ENCODE peak calls at places on chromosomes 16 and 17, in seven cellular contexts. R, L, Z, E, H, T and J are unnamed samples.

GRCh38 chr17:38447502-38448095 is 19.3 kb downstream of the ARHGAP23 start:
- DNase-seq in T (no peak), R (no peak), E (no peak), L (no peak), Z (no peak), H (no peak), J (no peak)

GRCh38 chr17:58677204-58677880 is 14.5 kb downstream of the TEX14 start:
- DNase-seq in Z (no peak), T (no peak), R (no peak), L (peak), H (no peak), E (peak), J (no peak)

GRCh38 chr17:80594666-80595269 is 50.1 kb downstream of the RPTOR start:
- DNase-seq in Z (no peak), L (no peak), T (no peak), R (no peak), H (no peak), E (no peak), J (no peak)

GRCh38 chr17:40225151-40225550 is 6.0 kb downstream of the WIPF2 start:
- DNase-seq in R (no peak), L (no peak), T (no peak), Z (no peak), E (no peak), H (no peak), J (no peak)

GRCh38 chr17:28885951-28886350 is 11.6 kb downstream of the FLOT2 start:
- DNase-seq in Z (no peak), H (no peak), T (no peak), L (no peak), E (no peak), R (no peak), J (no peak)

GRCh38 chr16:72066747-72067146 is 3.7 kb downstream of the HPR start:
- DNase-seq in L (peak), R (no peak), Z (no peak), H (no peak), T (no peak), E (peak), J (peak)

GRCh38 chr16:26524831-26525230 is 541.9 kb upstream of the C16orf82 start:
- DNase-seq in H (no peak), L (no peak), Z (no peak), R (no peak), E (no peak), T (no peak), J (no peak)

GRCh38 chr16:89360760-89361435 is 129.5 kb downstream of the ANKRD11 start:
- DNase-seq in E (no peak), L (no peak), H (no peak), R (no peak), T (peak), Z (peak), J (no peak)

GRCh38 chr17:15946611-15947120 is 1.7 kb downstream of the ADORA2B start:
- DNase-seq in H (no peak), T (no peak), Z (no peak), L (peak), E (no peak), R (no peak), J (no peak)

GRCh38 chr17:79892457-79893236 is 53.4 kb upstream of the CBX4 start:
- DNase-seq in T (no peak), R (no peak), H (peak), E (no peak), L (no peak), Z (no peak), J (no peak)

GRCh38 chr17:80498242-80498919 is 22.0 kb upstream of the NPTX1 start:
- DNase-seq in L (peak), H (no peak), E (peak), R (no peak), T (no peak), Z (peak), J (no peak)

GRCh38 chr17:14351493-14351892 is 50.6 kb downstream of the HS3ST3B1 start:
- DNase-seq in L (no peak), Z (no peak), T (no peak), H (no peak), E (no peak), R (no peak), J (no peak)

GRCh38 chr16:79411357-79411756 is 189.2 kb downstream of the MAF start:
- DNase-seq in H (no peak), Z (no peak), E (no peak), R (no peak), L (no peak), T (no peak), J (no peak)